ENCODE peak calls at places on chromosome 19, in six cellular contexts. B is IMR-90; P is CD8-positive, alpha-beta T cell; C is dorsolateral prefrontal cortex; D is tibial artery; A is Caco-2. T is an unnamed sample.

GRCh38 chr19:46844067-46844489 is 6.6 kb downstream of the AP2S1 start:
- DNase-seq in C (no peak), D (no peak), A (peak; percentile 59), P (no peak), B (no peak), T (no peak)

GRCh38 chr19:17183271-17183757 is 31.8 kb upstream of the USE1 start:
- DNase-seq in B (no peak), D (no peak), C (no peak), A (no peak), P (peak; percentile 66), T (peak; percentile 25)

GRCh38 chr19:49425922-49426592 is 869 bp downstream of the GFY start:
- DNase-seq in A (peak; percentile 81), C (no peak), B (no peak), P (no peak), D (no peak), T (no peak)

GRCh38 chr19:53965091-53965490 is 2.4 kb downstream of the CACNG8 start:
- DNase-seq in B (no peak), D (no peak), C (no peak), P (no peak), A (no peak), T (no peak)

GRCh38 chr19:12521996-12522395 is 29.3 kb downstream of the ZNF564 start:
- DNase-seq in C (no peak), B (no peak), P (no peak), A (no peak), D (no peak), T (no peak)

GRCh38 chr19:49336482-49337266 is 1.5 kb downstream of the CD37 start:
- DNase-seq in D (peak; percentile 58), A (no peak), P (peak; percentile 44), B (no peak), C (no peak), T (no peak)

GRCh38 chr19:57719901-57720519 is 7.4 kb downstream of the ZNF671 start:
- DNase-seq in C (no peak), B (no peak), P (peak; percentile 23), D (no peak), A (no peak), T (no peak)

GRCh38 chr19:18173054-18173571 is 500 bp upstream of the IFI30 start:
- DNase-seq in C (no peak), D (peak; percentile 85), A (no peak), B (no peak), P (no peak), T (no peak)

GRCh38 chr19:51689751-51690358 is 3.3 kb upstream of the SPACA6 start:
- DNase-seq in A (peak; percentile 55), D (no peak), P (no peak), B (no peak), C (no peak), T (no peak)

GRCh38 chr19:2802826-2803225 is 16.8 kb upstream of the ZNF554 start:
- DNase-seq in B (no peak), A (no peak), D (no peak), C (no peak), P (no peak), T (no peak)

GRCh38 chr19:16608290-16608704 is 19.7 kb downstream of the MED26 start:
- DNase-seq in P (no peak), C (no peak), B (peak; percentile 91), A (no peak), D (no peak), T (no peak)

GRCh38 chr19:47673426-47673825 is 39.8 kb upstream of the EHD2 start:
- DNase-seq in D (no peak), C (no peak), B (no peak), A (no peak), P (no peak), T (no peak)

GRCh38 chr19:17969096-17969792 is 2.3 kb downstream of the KCNN1 start:
- DNase-seq in P (no peak), C (no peak), B (no peak), D (no peak), A (no peak), T (no peak)

GRCh38 chr19:18503971-18504885 is 17.6 kb downstream of the ELL start:
- DNase-seq in A (peak; percentile 81), B (no peak), D (no peak), C (no peak), P (no peak), T (no peak)

GRCh38 chr19:48552406-48553322 is 692 bp downstream of the SULT2B1 start:
- DNase-seq in B (no peak), C (no peak), P (no peak), D (no peak), A (no peak), T (no peak)

GRCh38 chr19:12596927-12597548 is 13.6 kb downstream of the ZNF490 start:
- DNase-seq in A (no peak), C (no peak), P (no peak), D (peak; percentile 47), B (no peak), T (no peak)

GRCh38 chr19:18120127-18120526 is 22.5 kb downstream of the MAST3 start:
- DNase-seq in B (no peak), P (no peak), D (no peak), A (no peak), C (no peak), T (no peak)

GRCh38 chr19:16351133-16351809 is 26.6 kb downstream of the KLF2 start:
- DNase-seq in C (no peak), P (no peak), D (no peak), B (peak; percentile 54), A (no peak), T (no peak)

GRCh38 chr19:1238373-1239303 is 833 bp upstream of the CBARP start:
- DNase-seq in C (no peak), A (no peak), B (no peak), D (no peak), P (peak; percentile 57), T (no peak)

GRCh38 chr19:47110521-47111080 is 3.0 kb downstream of the ZC3H4 start:
- DNase-seq in B (no peak), A (no peak), D (no peak), P (peak; percentile 77), C (no peak), T (no peak)

GRCh38 chr19:32691952-32692726 is 518 bp downstream of the NUDT19 start:
- DNase-seq in B (peak; percentile 69), D (peak; percentile 77), P (peak; percentile 74), A (peak; percentile 75), C (no peak), T (peak; percentile 49)

GRCh38 chr19:29292146-29292545 is 79.2 kb upstream of the UQCRFS1 start:
- DNase-seq in B (no peak), D (no peak), C (no peak), A (no peak), P (no peak), T (no peak)

GRCh38 chr19:10086032-10086903 is at the start of gene SHFL:
- DNase-seq in B (peak; percentile 45), C (peak; percentile 65), D (peak; percentile 82), P (peak; percentile 89), A (peak; percentile 63), T (peak; percentile 87)

GRCh38 chr19:21823224-21823623 is 12.8 kb downstream of the ZNF43 start:
- DNase-seq in B (no peak), A (no peak), C (no peak), D (no peak), P (no peak), T (no peak)

GRCh38 chr19:15265849-15266248 is 33.6 kb upstream of the EPHX3 start:
- DNase-seq in P (no peak), B (peak; percentile 98), C (peak; percentile 93), D (peak; percentile 98), A (no peak), T (no peak)
- TF ChIP-seq CTCF in P (no peak), B (peak; percentile 15), C (no peak), D (peak; percentile 14), A (no peak), T (no peak)

GRCh38 chr19:7679771-7680605 is 645 bp upstream of the TRAPPC5 start:
- DNase-seq in P (no peak), B (no peak), C (no peak), A (no peak), D (no peak), T (no peak)

GRCh38 chr19:7676854-7677253 is at the start of gene MCEMP1:
- DNase-seq in P (no peak), A (no peak), D (no peak), C (no peak), B (no peak), T (no peak)

GRCh38 chr19:7676376-7676775 is 514 bp upstream of the MCEMP1 start:
- DNase-seq in C (no peak), D (no peak), A (no peak), B (no peak), P (no peak), T (no peak)

GRCh38 chr19:7679017-7679720 is 1.5 kb upstream of the TRAPPC5 start:
- DNase-seq in C (no peak), D (no peak), A (peak; percentile 54), P (peak; percentile 77), B (no peak), T (no peak)

DNA sequence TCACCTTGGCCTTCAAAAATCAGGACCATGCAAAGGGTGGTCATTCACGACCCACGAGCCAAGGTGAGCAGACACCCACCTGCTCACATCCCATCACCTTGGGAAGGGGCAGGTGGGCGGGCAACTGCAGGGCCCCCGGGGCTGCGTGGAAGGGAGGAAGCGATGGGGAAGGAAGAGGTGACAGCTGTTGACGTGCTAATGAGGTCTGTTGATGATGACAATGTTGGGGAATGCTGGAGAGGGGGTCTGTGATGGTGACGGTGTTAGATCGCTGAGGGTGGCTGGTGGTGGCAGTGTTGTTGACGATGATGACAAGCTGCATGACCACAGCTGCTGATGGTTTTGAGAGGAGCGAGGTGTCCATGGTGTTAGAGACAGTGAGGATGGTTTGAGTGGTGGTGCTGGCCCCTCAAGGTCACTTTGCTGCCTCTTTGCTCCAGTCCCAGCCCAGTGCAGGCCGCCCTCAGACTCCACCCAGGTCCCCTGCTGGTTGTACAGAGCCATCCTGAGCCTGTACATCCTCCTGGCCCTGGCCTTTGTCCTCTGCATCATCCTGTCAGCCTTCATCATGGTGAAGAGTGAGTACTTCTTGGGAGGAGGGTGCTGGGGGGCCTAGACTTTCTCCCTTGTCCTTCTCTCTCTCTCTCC is 898 bp downstream of the MCEMP1 start:
- DNase-seq in C (no peak), D (no peak), B (no peak), P (no peak), A (no peak), T (no peak)
- TF ChIP-seq CTCF in C (no peak), D (no peak), B (no peak), P (no peak), A (no peak), T (no peak)

GRCh38 chr19:3932931-3933810 is at the start of gene NMRK2:
- DNase-seq in D (no peak), B (no peak), A (no peak), P (no peak), C (no peak), T (no peak)

GRCh38 chr19:3931041-3931440 is 1.8 kb upstream of the NMRK2 start:
- DNase-seq in D (no peak), C (no peak), P (no peak), B (no peak), A (no peak), T (no peak)

GRCh38 chr19:3936506-3937442 is 3.9 kb downstream of the NMRK2 start:
- DNase-seq in B (no peak), C (no peak), P (no peak), A (no peak), D (no peak), T (no peak)
- TF ChIP-seq CTCF in B (no peak), C (no peak), P (no peak), A (no peak), D (no peak), T (no peak)

DNA sequence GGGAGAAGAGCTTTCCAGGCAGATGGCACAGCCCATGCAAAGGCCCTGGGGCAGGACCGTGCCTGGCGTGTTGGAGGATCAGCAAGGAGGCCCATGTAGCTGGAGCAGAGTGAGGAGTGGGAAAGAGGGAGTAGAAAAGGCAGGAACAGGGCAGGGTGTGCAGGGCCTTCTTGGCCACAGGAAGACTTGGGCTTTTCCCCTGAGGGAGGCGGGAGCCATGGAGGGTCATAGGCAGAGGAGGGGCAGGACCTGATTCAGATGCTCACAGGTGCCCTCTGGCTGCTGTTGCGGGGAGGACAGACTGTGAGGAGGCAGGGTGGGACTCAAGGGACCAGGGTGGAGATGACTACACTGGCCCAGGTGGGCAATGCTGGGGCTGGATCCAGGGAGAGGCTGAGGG is 13.8 kb upstream of the PTPRS start:
- DNase-seq in D (no peak), P (no peak), A (peak; percentile 52), B (no peak), C (no peak), T (no peak)
- TF ChIP-seq CTCF in D (no peak), P (no peak), A (peak; percentile 24), B (peak; percentile 28), C (no peak), T (no peak)

T was measured in natural killer cell.